ENCODE peak calls at places on chromosomes 4 and X, in four cellular contexts. U is K562, M is WTC11, W is HepG2. E is an unnamed sample.

GRCh38 chrX:26851981-26852380 is 611.2 kb downstream of the PPP4R3C start:
- DNase-seq in U (no peak), M (no peak), W (peak), E (peak)

GRCh38 chrX:10010686-10011085 is 43.5 kb downstream of the CLDN34 start:
- DNase-seq in U (no peak), M (no peak), W (peak), E (no peak)

GRCh38 chr4:24488399-24489164 is 95.8 kb downstream of the DHX15 start:
- DNase-seq in U (peak), M (peak), W (peak), E (peak)

GRCh38 chr4:21543514-21543913 is 405.1 kb downstream of the KCNIP4 start:
- DNase-seq in U (no peak), M (no peak), W (no peak), E (no peak)

GRCh38 chrX:85569691-85570090 is 190.2 kb upstream of the POF1B start:
- DNase-seq in U (no peak), M (no peak), W (no peak), E (no peak)

GRCh38 chrX:10900585-10901289 is 210.4 kb upstream of the HCCS start:
- DNase-seq in U (no peak), M (no peak), W (peak), E (no peak)

GRCh38 chr4:175790067-175790466 is 22.0 kb downstream of the GPM6A start:
- DNase-seq in U (no peak), M (no peak), W (no peak), E (no peak)

GRCh38 chr4:47482326-47482725 is 2.7 kb upstream of the ATP10D start:
- DNase-seq in U (no peak), M (no peak), W (no peak), E (no peak)

GRCh38 chrX:65392284-65392683 is 142.3 kb downstream of the LAS1L start:
- DNase-seq in U (no peak), M (no peak), W (no peak), E (no peak)

GRCh38 chr4:142778908-142779307 is 67.2 kb downstream of the INPP4B start:
- DNase-seq in U (no peak), M (no peak), W (no peak), E (no peak)

GRCh38 chrX:6460893-6461490 is 73.9 kb downstream of the VCX3A start:
- DNase-seq in U (no peak), M (no peak), W (no peak), E (no peak)

GRCh38 chr4:103756736-103757135 is 37.0 kb upstream of the TACR3 start:
- DNase-seq in U (no peak), M (no peak), W (no peak), E (no peak)

GRCh38 chr4:81314897-81315470 is 100.0 kb upstream of the PRKG2 start:
- DNase-seq in U (no peak), M (no peak), W (no peak), E (no peak)

GRCh38 chrX:97326456-97326855 is 442.7 kb downstream of the RPA4 start:
- DNase-seq in U (no peak), M (no peak), W (no peak), E (no peak)

GRCh38 chr4:139873111-139873866 is 207.7 kb downstream of the MGST2 start:
- DNase-seq in U (no peak), M (no peak), W (no peak), E (no peak)

GRCh38 chr4:48431401-48431800 is 51.7 kb upstream of the SLC10A4 start:
- DNase-seq in U (no peak), M (no peak), W (no peak), E (no peak)

GRCh38 chr4:6732441-6733357 is 16.7 kb downstream of the BLOC1S4 start:
- DNase-seq in U (peak), M (no peak), W (peak), E (no peak)

GRCh38 chrX:119003462-119003861 is 29.0 kb downstream of the LONRF3 start:
- DNase-seq in U (no peak), M (no peak), W (no peak), E (no peak)

GRCh38 chrX:136747003-136747986 is 33.4 kb downstream of the ARHGEF6 start:
- DNase-seq in U (no peak), M (no peak), W (no peak), E (no peak)

GRCh38 chrX:19212037-19212436 is 89.8 kb upstream of the ADGRG2 start:
- DNase-seq in U (no peak), M (no peak), W (no peak), E (no peak)

GRCh38 chr4:99088485-99089365 is at the start of gene ADH5:
- DNase-seq in U (peak), M (peak), W (peak), E (peak)

GRCh38 chr4:26058537-26058936 is 144.5 kb downstream of the SMIM20 start:
- DNase-seq in U (no peak), M (no peak), W (no peak), E (no peak)

GRCh38 chr4:40409835-40410234 is 74.7 kb downstream of the CHRNA9 start:
- DNase-seq in U (no peak), M (no peak), W (no peak), E (no peak)

GRCh38 chr4:100497729-100498250 is 20.0 kb downstream of the EMCN start:
- DNase-seq in U (no peak), M (no peak), W (no peak), E (no peak)

GRCh38 chr4:106344324-106344970 is 24.1 kb downstream of the GIMD1 start:
- DNase-seq in U (no peak), M (no peak), W (peak), E (no peak)

GRCh38 chr4:9898596-9899345 is 117.3 kb downstream of the DRD5 start:
- DNase-seq in U (peak), M (peak), W (peak), E (peak)
- TF ChIP-seq ELF4 in U (no peak), M (no peak), W (no peak), E (no peak)

GRCh38 chrX:2447484-2447883 is 53.3 kb downstream of the DHRSX start:
- DNase-seq in U (no peak), M (no peak), W (no peak), E (no peak)
- TF ChIP-seq ELF4 in U (no peak), M (no peak), W (no peak), E (no peak)

GRCh38 chrX:31706456-31706855 is 634.6 kb upstream of the FTHL17 start:
- DNase-seq in U (no peak), M (no peak), W (no peak), E (no peak)
- TF ChIP-seq ELF4 in U (no peak), M (no peak), W (no peak), E (no peak)

GRCh38 chrX:13430136-13430827 is 110.4 kb upstream of the ATXN3L start:
- DNase-seq in U (no peak), M (no peak), W (no peak), E (no peak)

GRCh38 chrX:13432776-13433605 is 113.1 kb upstream of the ATXN3L start:
- DNase-seq in U (no peak), M (no peak), W (no peak), E (no peak)

GRCh38 chrX:13428055-13428786 is 108.4 kb upstream of the ATXN3L start:
- DNase-seq in U (no peak), M (peak), W (no peak), E (no peak)

GRCh38 chrX:13427441-13428054 is 107.7 kb upstream of the ATXN3L start:
- DNase-seq in U (peak), M (no peak), W (no peak), E (no peak)

GRCh38 chrX:13432376-13432775 is 112.5 kb upstream of the ATXN3L start:
- DNase-seq in U (no peak), M (no peak), W (no peak), E (no peak)
- TF ChIP-seq ELF4 in U (no peak), M (no peak), W (no peak), E (no peak)

GRCh38 chr4:76696109-76696508 is 201.8 kb downstream of the SOWAHB start:
- DNase-seq in U (no peak), M (peak), W (peak), E (no peak)

GRCh38 chr4:76690906-76691275 is 207.1 kb downstream of the SOWAHB start:
- DNase-seq in U (no peak), M (no peak), W (no peak), E (no peak)

GRCh38 chr4:76691767-76692689 is 205.9 kb downstream of the SOWAHB start:
- DNase-seq in U (no peak), M (no peak), W (no peak), E (no peak)

GRCh38 chr4:76692761-76693160 is 205.2 kb downstream of the SOWAHB start:
- DNase-seq in U (no peak), M (no peak), W (no peak), E (no peak)

GRCh38 chr4:76694056-76694455 is 203.9 kb downstream of the SOWAHB start:
- DNase-seq in U (no peak), M (no peak), W (no peak), E (no peak)
- TF ChIP-seq ELF4 in U (no peak), M (no peak), W (no peak), E (no peak)

E was measured in HEK293T.